ENCODE peak calls at places on chromosomes 13 and 19, in six cellular contexts. H, S, R, I, J and C are unnamed samples.

GRCh38 chr13:56317839-56318238 is 822.9 kb upstream of the PRR20A start:
- DNase-seq in R (no peak), I (no peak), J (no peak), S (no peak), H (no peak), C (no peak)

GRCh38 chr19:15631817-15632216 is 8.9 kb upstream of the CYP4F3 start:
- DNase-seq in S (peak; percentile 11), H (no peak), R (no peak), J (no peak), I (peak; percentile 11), C (no peak)

GRCh38 chr19:45901912-45902650 is at the start of gene MYPOP:
- DNase-seq in I (peak; percentile 4), J (no peak), H (no peak), S (no peak), R (peak; percentile 9), C (no peak)

GRCh38 chr19:6593651-6594416 is 2.9 kb upstream of the CD70 start:
- DNase-seq in S (no peak), J (no peak), H (no peak), R (no peak), I (no peak), C (no peak)

GRCh38 chr13:28423010-28423409 is 71.9 kb downstream of the FLT1 start:
- DNase-seq in R (peak; percentile 21), H (no peak), S (no peak), J (no peak), I (peak; percentile 13), C (peak; percentile 12)

GRCh38 chr19:7515471-7516226 is at the start of gene ZNF358:
- DNase-seq in R (peak; percentile 36), J (peak; percentile 42), I (no peak), S (peak; percentile 76), H (no peak), C (no peak)

GRCh38 chr13:30422056-30422914 is at the start of gene UBE2L5:
- DNase-seq in H (peak; percentile 58), R (peak; percentile 54), I (peak; percentile 75), S (peak; percentile 84), J (peak; percentile 79), C (peak; percentile 10)

GRCh38 chr19:43776285-43776684 is 4.5 kb downstream of the KCNN4 start:
- DNase-seq in S (no peak), I (no peak), J (no peak), H (no peak), R (no peak), C (no peak)

GRCh38 chr13:111344471-111345191 is 24.2 kb downstream of the TEX29 start:
- DNase-seq in H (no peak), S (peak; percentile 24), I (no peak), J (peak; percentile 47), R (no peak), C (no peak)

GRCh38 chr19:4910594-4911273 is 1.4 kb downstream of the UHRF1 start:
- DNase-seq in I (no peak), R (peak; percentile 21), S (peak; percentile 75), J (peak; percentile 76), H (no peak), C (no peak)

GRCh38 chr19:11982526-11982925 is 17.7 kb downstream of the ZNF763 start:
- DNase-seq in I (no peak), H (no peak), S (no peak), R (no peak), J (no peak), C (no peak)

GRCh38 chr19:11973020-11973810 is 8.4 kb downstream of the ZNF763 start:
- DNase-seq in J (no peak), R (no peak), I (no peak), H (no peak), S (no peak), C (no peak)

GRCh38 chr19:11979527-11979926 is 14.7 kb downstream of the ZNF763 start:
- DNase-seq in J (no peak), I (no peak), S (no peak), R (no peak), H (no peak), C (no peak)

DNA sequence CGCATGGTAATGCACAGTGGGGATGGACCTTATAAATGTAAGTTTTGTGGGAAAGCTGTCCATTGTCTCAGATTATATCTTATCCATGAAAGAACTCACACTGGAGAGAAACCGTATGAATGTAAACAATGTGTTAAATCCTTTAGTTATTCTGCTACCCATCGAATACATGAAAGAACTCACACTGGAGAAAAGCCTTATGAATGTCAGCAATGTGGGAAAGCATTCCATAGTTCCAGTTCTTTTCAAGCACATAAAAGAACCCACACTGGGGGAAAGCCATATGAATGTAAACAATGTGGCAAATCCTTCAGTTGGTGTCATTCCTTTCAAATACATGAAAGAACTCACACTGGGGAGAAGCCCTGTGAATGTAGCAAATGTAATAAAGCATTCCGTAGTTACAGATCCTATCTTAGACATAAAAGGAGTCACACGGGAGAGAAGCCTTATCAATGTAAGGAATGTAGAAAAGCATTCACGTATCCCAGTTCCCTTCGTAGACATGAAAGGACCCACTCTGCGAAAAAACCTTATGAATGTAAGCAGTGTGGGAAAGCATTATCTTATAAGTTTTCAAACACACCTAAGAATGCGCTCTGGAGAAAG is 13.8 kb downstream of the ZNF763 start:
- DNase-seq in R (no peak), I (no peak), H (no peak), J (no peak), S (no peak), C (no peak)
- H3K9me3 ChIP-seq in R (peaks cover 6% of the 10 kb centered on the region), I (peaks cover 43% of the 10 kb centered on the region), H (peaks cover 46% of the 10 kb centered on the region), J (peaks cover 52% of the 10 kb centered on the region), S (peaks cover 7% of the 10 kb centered on the region), C (peaks cover 38% of the 10 kb centered on the region)

GRCh38 chr13:99214232-99214631 is 13.6 kb downstream of the UBAC2 start:
- DNase-seq in H (no peak), S (no peak), J (no peak), R (no peak), I (no peak), C (no peak)

GRCh38 chr13:99217461-99218101 is 16.9 kb downstream of the UBAC2 start:
- DNase-seq in I (no peak), J (no peak), S (no peak), H (no peak), R (no peak), C (no peak)

GRCh38 chr13:99211421-99212035 is 10.9 kb downstream of the UBAC2 start:
- DNase-seq in S (no peak), J (no peak), I (no peak), R (no peak), H (no peak), C (no peak)

GRCh38 chr13:99215466-99215865 is 14.8 kb downstream of the UBAC2 start:
- DNase-seq in I (peak; percentile 80), H (peak; percentile 66), R (no peak), J (no peak), S (no peak), C (no peak)

DNA sequence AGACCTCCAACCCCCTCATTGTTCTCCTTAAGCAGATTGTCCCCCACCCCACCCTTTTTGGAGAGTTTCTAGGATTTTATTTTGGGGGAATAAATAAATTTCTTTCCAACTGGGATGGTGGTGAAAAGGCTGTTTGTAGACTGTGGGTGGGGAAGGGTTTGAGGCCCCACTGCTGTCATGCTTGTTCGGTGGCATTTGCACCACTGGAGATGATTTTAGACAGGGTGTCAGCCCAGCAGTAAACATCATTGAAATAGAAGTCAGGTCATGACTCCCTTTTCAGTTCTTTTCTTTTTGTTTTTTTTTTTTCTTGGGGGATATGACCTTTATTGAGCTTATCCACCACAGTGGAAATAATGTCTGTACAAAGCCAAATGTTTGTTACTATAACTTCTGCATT is 14.0 kb downstream of the UBAC2 start:
- DNase-seq in J (no peak), H (no peak), R (no peak), I (no peak), S (no peak), C (no peak)
- H3K4me3 ChIP-seq in J (no peak overlapping the region), H (peak overlapping the region; percentile 42), R (no peak overlapping the region), I (peak overlapping the region; percentile 77), S (no peak overlapping the region), C (no peak overlapping the region)

GRCh38 chr19:1104452-1105216 is 840 bp downstream of the GPX4 start:
- DNase-seq in I (peak; percentile 76), S (peak; percentile 80), H (peak; percentile 68), J (peak; percentile 46), R (peak; percentile 59), C (peak; percentile 84)

GRCh38 chr19:1103691-1104451 is at the start of gene GPX4:
- DNase-seq in J (peak; percentile 94), S (peak; percentile 100), I (peak; percentile 98), H (peak; percentile 96), R (peak; percentile 99), C (peak; percentile 99)

GRCh38 chr19:1106841-1107654 is 3.3 kb downstream of the GPX4 start:
- DNase-seq in J (peak; percentile 46), H (no peak), R (no peak), S (peak; percentile 72), I (no peak), C (no peak)

GRCh38 chr19:1105873-1106840 is 2.4 kb downstream of the GPX4 start:
- DNase-seq in S (no peak), H (no peak), R (no peak), I (no peak), J (no peak), C (no peak)

GRCh38 chr19:1105217-1105872 is 1.6 kb downstream of the GPX4 start:
- DNase-seq in H (no peak), J (no peak), I (no peak), S (peak; percentile 29), R (no peak), C (no peak)
- H3K4me1 ChIP-seq in H (peaks cover 27% of the 10 kb centered on the region), J (peaks cover 34% of the 10 kb centered on the region), I (peaks cover 32% of the 10 kb centered on the region), S (peaks cover 28% of the 10 kb centered on the region), R (peaks cover 48% of the 10 kb centered on the region), C (peaks cover 27% of the 10 kb centered on the region)

GRCh38 chr19:27681972-27682371 is 1531.0 kb downstream of the UQCRFS1 start:
- DNase-seq in I (no peak), R (no peak), J (no peak), S (no peak), H (no peak), C (no peak)
- H3K9me3 ChIP-seq in I (no peaks in the 10 kb centered on the region), R (no peaks in the 10 kb centered on the region), J (no peaks in the 10 kb centered on the region), S (no peaks in the 10 kb centered on the region), H (no peaks in the 10 kb centered on the region), C (no peaks in the 10 kb centered on the region)

DNA sequence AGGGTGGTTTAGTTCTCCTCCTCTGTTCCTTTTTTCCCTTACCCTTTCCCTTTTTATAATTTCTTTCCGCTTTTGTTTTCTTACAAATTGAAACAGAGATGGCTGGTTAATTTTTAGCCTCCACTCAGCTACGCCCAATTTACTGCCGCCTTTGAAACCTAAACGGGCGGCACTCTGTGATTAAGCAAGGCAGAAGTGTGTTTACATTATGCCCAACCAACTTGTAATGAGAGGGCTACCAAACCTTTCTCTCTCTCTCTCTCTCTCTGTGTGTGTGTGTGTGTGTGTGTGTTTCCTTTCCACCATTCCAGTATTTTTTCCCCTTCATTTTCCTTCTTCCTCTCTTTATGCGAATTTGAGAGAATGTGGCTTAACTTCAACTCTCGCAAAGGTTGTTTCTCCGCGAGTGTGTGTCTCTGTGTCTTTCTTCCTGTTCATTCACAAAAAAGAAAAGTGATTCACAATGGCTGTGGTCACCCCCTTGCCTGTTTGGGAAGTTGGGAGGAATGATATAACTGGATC is 31.3 kb downstream of the NFIX start:
- DNase-seq in I (no peak), S (peak; percentile 45), J (peak; percentile 68), H (no peak), R (no peak), C (no peak)
- H3K4me3 ChIP-seq in I (no peak overlapping the region), S (no peak overlapping the region), J (peak overlapping the region; percentile 70), H (no peak overlapping the region), R (no peak overlapping the region), C (peak overlapping the region; percentile 67)